ENCODE peak calls at places on chromosomes 6 and 20, in eight cellular contexts. O is CD8-positive, alpha-beta T cell; X is body of pancreas; J is breast epithelium; D is IMR-90; Z is MM.1S; I is PC-3; E is dorsolateral prefrontal cortex. Y is an unnamed sample.

GRCh38 chr6:156109713-156110112 is 654.1 kb upstream of the NOX3 start:
- DNase-seq in J (no peak), O (no peak), D (peak; percentile 8), Z (peak; percentile 7), E (no peak), X (no peak), I (no peak), Y (no peak)

GRCh38 chr6:144220031-144220790 is 64.9 kb upstream of the UTRN start:
- DNase-seq in E (no peak), X (no peak), D (no peak), Z (no peak), O (no peak), I (no peak), J (no peak), Y (no peak)

GRCh38 chr6:33377166-33377565 is 14.5 kb upstream of the KIFC1 start:
- DNase-seq in X (no peak), O (no peak), I (no peak), E (no peak), J (no peak), Z (no peak), D (no peak), Y (no peak)

GRCh38 chr6:150091466-150091865 is 22.5 kb upstream of the ULBP3 start:
- DNase-seq in I (no peak), Z (no peak), O (no peak), D (no peak), E (no peak), X (no peak), J (no peak), Y (no peak)

GRCh38 chr6:159252955-159253508 is 83.8 kb downstream of the FNDC1 start:
- DNase-seq in I (peak; percentile 39), D (peak; percentile 45), E (no peak), X (no peak), Z (peak; percentile 22), J (no peak), O (no peak), Y (no peak)

GRCh38 chr6:159608961-159609673 is 83.9 kb downstream of the SOD2 start:
- DNase-seq in D (peak; percentile 28), O (no peak), I (peak; percentile 56), J (no peak), E (no peak), X (no peak), Z (peak; percentile 8), Y (no peak)

GRCh38 chr20:58571942-58572666 is 56.9 kb upstream of the APCDD1L start:
- DNase-seq in X (no peak), O (no peak), Z (no peak), D (peak; percentile 88), I (peak; percentile 39), J (no peak), E (no peak), Y (no peak)

GRCh38 chr20:5056801-5057599 is 55.7 kb upstream of the SLC23A2 start:
- DNase-seq in X (peak; percentile 28), I (peak; percentile 71), J (no peak), D (peak; percentile 46), O (peak; percentile 68), E (no peak), Z (peak; percentile 77), Y (peak; percentile 23)

GRCh38 chr6:148445620-148446019 is 103.0 kb downstream of the SASH1 start:
- DNase-seq in Z (no peak), D (peak; percentile 85), I (peak; percentile 71), J (no peak), X (no peak), O (no peak), E (no peak), Y (no peak)

GRCh38 chr6:169974663-169975062 is 223.2 kb downstream of the ERMARD start:
- DNase-seq in O (no peak), D (no peak), I (no peak), X (no peak), Z (no peak), E (peak; percentile 19), J (no peak), Y (peak; percentile 3)

GRCh38 chr6:107561325-107561724 is 71.4 kb downstream of the SOBP start:
- DNase-seq in Z (no peak), E (no peak), D (no peak), X (peak; percentile 17), I (no peak), J (no peak), O (no peak), Y (peak; percentile 51)

GRCh38 chr20:49420292-49420691 is 62.2 kb downstream of the KCNB1 start:
- DNase-seq in I (peak; percentile 55), J (peak; percentile 32), E (no peak), X (no peak), Z (no peak), D (no peak), O (no peak), Y (no peak)

GRCh38 chr6:130996635-130997034 is 66.4 kb downstream of the EPB41L2 start:
- DNase-seq in J (no peak), O (no peak), E (no peak), I (no peak), D (no peak), Z (no peak), X (no peak), Y (no peak)
- H3K4me3 ChIP-seq in J (no peak overlapping the region), O (no peak overlapping the region), E (no peak overlapping the region), I (no peak overlapping the region), D (no peak overlapping the region), Z (no peak overlapping the region), X (no peak overlapping the region), Y (no peak overlapping the region)

GRCh38 chr6:123589973-123590372 is 46.8 kb downstream of the TRDN start:
- DNase-seq in Z (no peak), O (no peak), I (no peak), J (no peak), D (no peak), E (no peak), X (no peak), Y (no peak)

GRCh38 chr6:123592426-123592825 is 44.3 kb downstream of the TRDN start:
- DNase-seq in O (no peak), D (no peak), Z (no peak), X (no peak), I (no peak), E (no peak), J (no peak), Y (no peak)

GRCh38 chr6:123589317-123589716 is 47.4 kb downstream of the TRDN start:
- DNase-seq in O (no peak), I (no peak), X (no peak), E (no peak), J (no peak), D (no peak), Z (no peak), Y (no peak)

GRCh38 chr6:123588546-123588895 is 48.2 kb downstream of the TRDN start:
- DNase-seq in D (no peak), I (no peak), Z (no peak), E (no peak), O (no peak), J (no peak), X (no peak), Y (no peak)

DNA sequence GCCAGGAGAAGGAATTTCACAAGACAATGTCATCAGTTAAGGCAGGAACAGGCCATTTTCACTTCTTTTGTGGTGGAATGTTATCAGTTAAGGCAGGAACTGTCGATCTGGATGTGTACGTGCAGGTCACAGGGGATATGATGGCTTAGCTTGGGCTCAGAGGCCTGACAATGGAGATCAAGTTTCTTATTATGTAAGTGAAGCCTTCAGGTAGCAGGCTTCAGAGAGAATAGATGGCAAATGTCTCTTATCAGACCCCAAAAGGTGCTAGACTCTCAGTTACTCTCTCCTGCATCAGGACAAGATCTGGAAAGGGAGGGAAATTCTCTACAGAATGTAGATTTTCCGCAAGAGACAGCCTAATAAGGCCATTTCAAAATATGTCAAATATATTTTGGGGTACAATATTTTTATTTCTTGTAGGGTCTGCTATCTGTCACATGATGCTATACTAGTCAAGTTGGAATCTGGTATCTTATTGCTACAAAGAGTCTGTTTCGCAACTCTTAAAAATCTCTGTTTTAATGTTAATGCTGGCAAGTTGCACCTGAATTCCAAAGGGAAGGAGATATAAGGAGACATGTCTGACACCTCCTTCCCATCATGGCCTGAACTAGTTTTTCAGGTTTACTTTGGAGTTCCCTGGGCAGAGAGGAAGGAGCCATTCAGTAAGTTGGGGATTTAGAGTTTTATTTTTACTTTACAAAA is 48.8 kb downstream of the TRDN start:
- DNase-seq in D (no peak), Z (no peak), J (no peak), E (no peak), I (no peak), O (no peak), X (no peak), Y (no peak)
- H3K27ac ChIP-seq in D (no peak overlapping the region), Z (no peak overlapping the region), J (no peak overlapping the region), E (no peak overlapping the region), I (no peak overlapping the region), O (no peak overlapping the region), X (no peak overlapping the region), Y (no peak overlapping the region)

DNA sequence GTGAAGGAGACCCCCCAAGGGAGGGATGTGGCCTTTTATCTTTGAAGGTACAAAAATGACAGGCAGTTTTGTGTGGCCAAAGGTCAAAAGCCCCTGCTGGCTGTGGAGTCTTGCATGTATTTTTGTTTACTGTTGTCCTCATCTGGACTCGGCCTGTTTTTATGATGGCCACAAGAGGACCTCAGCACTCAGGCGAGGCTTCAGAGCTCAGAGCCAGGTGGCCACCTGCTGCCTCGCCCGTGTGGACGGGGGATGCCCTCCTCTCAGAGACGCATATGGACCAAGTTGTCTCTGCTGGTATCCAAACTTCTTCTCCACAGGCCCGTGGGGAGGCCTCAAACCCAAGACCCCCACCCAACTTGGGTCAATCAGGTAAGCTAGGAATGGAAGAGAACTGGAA is 118.2 kb downstream of the DACT2 start:
- DNase-seq in Z (no peak), O (no peak), D (no peak), I (no peak), E (no peak), X (peak; percentile 43), J (no peak), Y (no peak)
- TF ChIP-seq CTCF in Z (no peak), O (no peak), D (no peak), I (peak; percentile 33), E (no peak), X (peak; percentile 35), J (no peak), Y (no peak)

GRCh38 chr6:163946437-163946836 is 531.9 kb downstream of the QKI start:
- DNase-seq in X (no peak), D (no peak), E (no peak), I (no peak), O (no peak), J (no peak), Z (no peak), Y (no peak)

GRCh38 chr6:163943647-163944395 is 529.3 kb downstream of the QKI start:
- DNase-seq in I (no peak), O (no peak), Z (no peak), J (no peak), D (peak; percentile 35), X (no peak), E (peak; percentile 79), Y (peak; percentile 58)

GRCh38 chr6:163945813-163946212 is 531.3 kb downstream of the QKI start:
- DNase-seq in D (no peak), X (no peak), Z (no peak), J (peak; percentile 30), I (no peak), O (no peak), E (no peak), Y (no peak)

GRCh38 chr6:163942790-163943189 is 528.3 kb downstream of the QKI start:
- DNase-seq in J (no peak), O (no peak), X (no peak), I (no peak), D (no peak), E (no peak), Z (no peak), Y (no peak)

DNA sequence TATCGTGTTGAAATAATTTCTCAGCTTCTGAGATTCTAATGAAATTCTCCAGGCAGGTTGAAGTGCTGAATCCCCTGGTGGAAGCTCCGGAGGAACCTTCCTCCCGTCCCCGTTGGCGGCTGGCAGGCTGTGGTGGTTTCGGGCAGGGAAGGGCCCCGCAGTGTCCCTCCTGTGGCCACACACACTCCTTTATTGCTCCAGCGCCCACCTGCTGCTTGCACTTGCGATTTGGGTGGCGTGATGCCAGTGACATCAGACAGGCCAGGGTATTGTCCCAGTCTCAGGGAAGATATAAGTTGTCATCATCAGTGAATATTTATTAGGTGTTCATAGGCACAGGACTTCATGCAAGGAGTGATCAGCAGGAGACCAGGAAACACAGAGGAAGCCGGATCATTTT is 530.4 kb downstream of the QKI start:
- DNase-seq in E (no peak), I (no peak), O (no peak), Z (no peak), J (no peak), D (no peak), X (no peak), Y (no peak)
- H3K4me3 ChIP-seq in E (peak overlapping the region; percentile 33), I (no peak overlapping the region), O (no peak overlapping the region), Z (no peak overlapping the region), J (no peak overlapping the region), D (no peak overlapping the region), X (no peak overlapping the region), Y (no peak overlapping the region)

Y was measured in heart right ventricle.